ENCODE peak calls at places on chromosomes 6 and 20, in seven cellular contexts. Y is lower lobe of right lung, F is aorta, U is choroid plexus epithelial cell, C is HCT116, X is cardiac fibroblast, P is renal cortical epithelial cell. N is an unnamed sample.

GRCh38 chr6:5497896-5498578 is 236.7 kb downstream of the FARS2 start:
- DNase-seq in C (no peak), P (no peak), X (peak), Y (no peak), U (peak), F (no peak), N (peak)

GRCh38 chr20:31551163-31551562 is 36.9 kb downstream of the HM13 start:
- DNase-seq in F (no peak), C (no peak), P (no peak), X (no peak), Y (no peak), U (no peak), N (no peak)

GRCh38 chr20:60851826-60852704 is 400.0 kb upstream of the CDH4 start:
- DNase-seq in Y (no peak), X (no peak), P (peak), C (no peak), F (no peak), U (peak), N (no peak)

GRCh38 chr20:47325242-47325641 is 31.3 kb downstream of the ZMYND8 start:
- DNase-seq in F (no peak), C (no peak), Y (peak), U (no peak), X (no peak), P (no peak), N (no peak)

GRCh38 chr6:120198033-120198432 is 848.5 kb upstream of the MAN1A1 start:
- DNase-seq in P (no peak), X (peak), C (no peak), U (peak), F (no peak), Y (no peak), N (no peak)

GRCh38 chr20:22106308-22106938 is 401.0 kb downstream of the PAX1 start:
- DNase-seq in Y (no peak), X (no peak), U (peak), P (peak), F (no peak), C (no peak), N (peak)

GRCh38 chr20:41185013-41185757 is 47.8 kb downstream of the PLCG1 start:
- DNase-seq in Y (peak), F (peak), C (no peak), U (no peak), X (no peak), P (no peak), N (no peak)

GRCh38 chr6:33798343-33798848 is 5.4 kb downstream of the MLN start:
- DNase-seq in C (no peak), X (no peak), P (no peak), Y (no peak), U (no peak), F (peak), N (no peak)

GRCh38 chr20:63718996-63719395 is 11.2 kb downstream of the ZGPAT start:
- DNase-seq in X (no peak), C (no peak), Y (no peak), U (no peak), P (no peak), F (no peak), N (no peak)

GRCh38 chr20:6579824-6580223 is 187.7 kb upstream of the BMP2 start:
- DNase-seq in C (no peak), Y (no peak), U (no peak), X (peak), P (no peak), F (no peak), N (no peak)

GRCh38 chr6:1574083-1574761 is 35.5 kb upstream of the FOXC1 start:
- DNase-seq in U (no peak), P (no peak), C (no peak), X (no peak), Y (no peak), F (peak), N (no peak)

GRCh38 chr6:149140137-149140909 is 177.2 kb upstream of the TAB2 start:
- DNase-seq in X (no peak), Y (no peak), P (no peak), U (peak), C (no peak), F (no peak), N (no peak)

N was measured in smooth muscle cell of the brain vasculature.